ENCODE peak calls at places on chromosomes 12 and 14, in six cellular contexts. A is kidney glomerular epithelial cell, L is SK-N-DZ, D is amniotic stem cell, U is sciatic nerve, Z is upper lobe of right lung. F is an unnamed sample.

GRCh38 chr12:56863789-56864188 is 70.4 kb downstream of the SDR9C7 start:
- DNase-seq in U (no peak), Z (no peak), D (no peak), A (no peak), L (no peak), F (no peak)

GRCh38 chr12:57210926-57211700 is 5.5 kb upstream of the NXPH4 start:
- DNase-seq in U (no peak), D (no peak), A (no peak), Z (no peak), L (no peak), F (no peak)

GRCh38 chr12:66288121-66288520 is 14.2 kb upstream of the HELB start:
- DNase-seq in L (no peak), U (no peak), D (no peak), Z (no peak), A (no peak), F (no peak)

GRCh38 chr12:49962861-49963765 is 1.4 kb downstream of the AQP5 start:
- DNase-seq in A (peak), D (peak), L (no peak), Z (peak), U (peak), F (no peak)

GRCh38 chr14:75968461-75968860 is 13.3 kb downstream of the TGFB3 start:
- DNase-seq in U (no peak), A (no peak), L (no peak), Z (no peak), D (no peak), F (no peak)

GRCh38 chr12:6469092-6469491 is 1.4 kb downstream of the VAMP1 start:
- DNase-seq in L (no peak), Z (no peak), A (no peak), D (no peak), U (no peak), F (no peak)

GRCh38 chr12:56071648-56072047 is 8.3 kb upstream of the ERBB3 start:
- DNase-seq in Z (no peak), L (no peak), A (no peak), U (no peak), D (no peak), F (peak)

GRCh38 chr14:53655080-53655785 is 301.4 kb downstream of the BMP4 start:
- DNase-seq in A (no peak), Z (no peak), D (no peak), L (no peak), U (no peak), F (no peak)

GRCh38 chr12:85733441-85733840 is 102.8 kb downstream of the RASSF9 start:
- DNase-seq in Z (no peak), L (no peak), A (peak), U (no peak), D (no peak), F (no peak)

GRCh38 chr14:92690171-92691011 is 58.0 kb downstream of the LGMN start:
- DNase-seq in Z (peak), L (peak), A (peak), U (peak), D (no peak), F (no peak)

GRCh38 chr14:37133284-37133913 is 39.0 kb downstream of the SLC25A21 start:
- DNase-seq in L (no peak), D (no peak), Z (no peak), U (no peak), A (no peak), F (no peak)

GRCh38 chr14:94728950-94729349 is 41.0 kb downstream of the GSC start:
- DNase-seq in A (no peak), U (no peak), D (no peak), Z (no peak), L (no peak), F (no peak)

GRCh38 chr12:104863549-104863948 is 94.5 kb downstream of the SLC41A2 start:
- DNase-seq in L (no peak), A (no peak), D (no peak), Z (no peak), U (no peak), F (no peak)

GRCh38 chr12:23458640-23459039 is 490.8 kb downstream of the SOX5 start:
- DNase-seq in Z (no peak), L (no peak), D (no peak), A (no peak), U (no peak), F (no peak)

GRCh38 chr14:24681056-24681455 is 47.1 kb upstream of the GZMB start:
- DNase-seq in Z (no peak), A (no peak), L (no peak), D (no peak), U (no peak), F (no peak)

GRCh38 chr14:99055816-99056215 is 216.2 kb downstream of the BCL11B start:
- DNase-seq in L (no peak), U (no peak), A (no peak), Z (no peak), D (no peak), F (no peak)

GRCh38 chr12:122533841-122534240 is 6.8 kb downstream of the KNTC1 start:
- DNase-seq in D (no peak), A (no peak), L (no peak), Z (no peak), U (no peak), F (no peak)

GRCh38 chr14:34222122-34222521 is 239.9 kb downstream of the SPTSSA start:
- DNase-seq in A (no peak), Z (no peak), D (no peak), U (no peak), L (no peak), F (no peak)

GRCh38 chr12:121505513-121505912 is 75.3 kb downstream of the KDM2B start:
- DNase-seq in U (no peak), A (no peak), L (no peak), D (no peak), Z (no peak), F (no peak)

GRCh38 chr12:119613319-119613936 is 19.9 kb downstream of the TMEM233 start:
- DNase-seq in D (no peak), L (no peak), U (no peak), Z (no peak), A (peak), F (no peak)

GRCh38 chr14:55097894-55098560 is 31.0 kb upstream of the LGALS3 start:
- DNase-seq in Z (no peak), L (no peak), A (no peak), U (no peak), D (no peak), F (no peak)

GRCh38 chr12:7155471-7156034 is 25.4 kb downstream of the CLSTN3 start:
- DNase-seq in A (no peak), D (no peak), U (no peak), L (peak), Z (peak), F (no peak)

GRCh38 chr14:21612324-21612723 is 22.4 kb downstream of the OR10G2 start:
- DNase-seq in D (no peak), A (no peak), L (no peak), U (no peak), Z (no peak), F (no peak)

GRCh38 chr12:52870361-52871290 is 21.8 kb upstream of the KRT78 start:
- DNase-seq in A (peak), Z (peak), D (no peak), L (no peak), U (peak), F (no peak)

GRCh38 chr12:28023156-28023887 is 50.8 kb upstream of the PTHLH start:
- DNase-seq in Z (no peak), A (peak), U (no peak), D (peak), L (no peak), F (peak)

GRCh38 chr12:22283006-22283506 is 51.5 kb downstream of the ST8SIA1 start:
- DNase-seq in A (peak), D (no peak), L (no peak), U (no peak), Z (no peak), F (peak)

GRCh38 chr12:110039085-110039807 is 9.1 kb downstream of the C12orf76 start:
- DNase-seq in A (peak), Z (no peak), D (peak), L (no peak), U (no peak), F (peak)

GRCh38 chr12:26760657-26761293 is 72.2 kb downstream of the ITPR2 start:
- DNase-seq in A (no peak), U (no peak), Z (no peak), L (no peak), D (no peak), F (no peak)

GRCh38 chr12:18332173-18332572 is 70.9 kb downstream of the PIK3C2G start:
- DNase-seq in U (no peak), A (no peak), Z (no peak), D (no peak), L (no peak), F (no peak)

F was measured in BJ.